ENCODE peak calls at places on chromosomes 7 and 10, in nine cellular contexts. T is testis; M is CD4-positive, CD25-positive, alpha-beta regulatory T cell; C is BJ; Y is brain microvascular endothelial cell; R is neural progenitor cell; X is small intestine; D is fibroblast of the aortic adventitia; J is ovary. K is an unnamed sample.

GRCh38 chr7:74572301-74573090 is 85.0 kb upstream of the GTF2I start:
- DNase-seq in R (no peak), Y (no peak), D (no peak), J (no peak), T (no peak), M (no peak), C (no peak), X (peak; percentile 55), K (no peak)

GRCh38 chr7:42753917-42754363 is 157.9 kb downstream of the C7orf25 start:
- DNase-seq in T (peak; percentile 15), M (no peak), D (no peak), C (no peak), Y (no peak), R (no peak), X (no peak), J (no peak), K (no peak)

GRCh38 chr7:107502154-107502553 is 32.3 kb downstream of the GPR22 start:
- DNase-seq in C (no peak), R (no peak), Y (no peak), D (no peak), T (no peak), M (no peak), J (no peak), X (no peak), K (no peak)

GRCh38 chr7:33764752-33765451 is 140.4 kb upstream of the BMPER start:
- DNase-seq in C (no peak), M (no peak), D (peak; percentile 100), R (no peak), X (peak; percentile 49), T (no peak), J (no peak), Y (peak; percentile 83), K (no peak)

GRCh38 chr7:113912881-113913280 is 5.9 kb downstream of the PPP1R3A start:
- DNase-seq in T (no peak), Y (no peak), J (no peak), C (no peak), R (no peak), X (no peak), M (no peak), D (no peak), K (no peak)

GRCh38 chr7:142405122-142405765 is 147.4 kb upstream of the PRSS58 start:
- DNase-seq in R (no peak), X (no peak), M (no peak), T (no peak), C (no peak), D (peak; percentile 54), J (no peak), Y (no peak), K (no peak)

GRCh38 chr7:43479543-43479942 is 103.4 kb upstream of the STK17A start:
- DNase-seq in C (no peak), M (no peak), D (no peak), T (no peak), J (no peak), Y (no peak), X (no peak), R (no peak), K (no peak)

GRCh38 chr10:28036587-28036986 is 37.7 kb upstream of the ODAD2 start:
- DNase-seq in M (no peak), C (peak; percentile 66), X (no peak), T (no peak), Y (peak; percentile 53), D (no peak), J (no peak), R (no peak), K (no peak)

GRCh38 chr7:127865466-127865865 is 165.8 kb downstream of the LRRC4 start:
- DNase-seq in R (no peak), Y (peak; percentile 77), M (no peak), D (peak; percentile 50), J (no peak), X (peak; percentile 52), T (peak; percentile 19), C (peak; percentile 62), K (no peak)

GRCh38 chr7:15687645-15688025 is 1.2 kb upstream of the MEOX2 start:
- DNase-seq in T (peak; percentile 27), R (peak; percentile 77), X (no peak), D (no peak), C (no peak), J (no peak), Y (no peak), M (no peak), K (no peak)

GRCh38 chr7:378551-379455 is 88.8 kb downstream of the FOXL3 start:
- DNase-seq in Y (no peak), D (no peak), M (peak; percentile 1), X (peak; percentile 84), T (peak; percentile 16), J (no peak), C (no peak), R (peak; percentile 39), K (no peak)

GRCh38 chr7:33880787-33881186 is 24.6 kb upstream of the BMPER start:
- DNase-seq in T (no peak), J (no peak), R (no peak), M (no peak), Y (no peak), C (no peak), X (no peak), D (peak; percentile 74), K (no peak)

GRCh38 chr10:121926669-121927360 is 1.0 kb downstream of the ATE1 start:
- DNase-seq in J (no peak), R (no peak), M (no peak), X (peak; percentile 12), D (peak; percentile 29), Y (peak; percentile 16), C (no peak), T (no peak), K (no peak)

GRCh38 chr10:52258791-52259427 is 55.2 kb upstream of the DKK1 start:
- DNase-seq in T (no peak), M (no peak), J (no peak), R (peak; percentile 4), C (no peak), D (peak; percentile 23), X (no peak), Y (no peak), K (no peak)

GRCh38 chr7:91112902-91113321 is 151.3 kb upstream of the FZD1 start:
- DNase-seq in M (no peak), Y (peak; percentile 43), J (no peak), T (no peak), X (no peak), R (no peak), D (peak; percentile 42), C (no peak), K (no peak)

GRCh38 chr10:7408494-7409044 is 2.3 kb downstream of the SFMBT2 start:
- DNase-seq in D (no peak), X (no peak), Y (no peak), M (no peak), R (peak; percentile 83), J (peak; percentile 77), C (no peak), T (peak; percentile 73), K (no peak)

DNA sequence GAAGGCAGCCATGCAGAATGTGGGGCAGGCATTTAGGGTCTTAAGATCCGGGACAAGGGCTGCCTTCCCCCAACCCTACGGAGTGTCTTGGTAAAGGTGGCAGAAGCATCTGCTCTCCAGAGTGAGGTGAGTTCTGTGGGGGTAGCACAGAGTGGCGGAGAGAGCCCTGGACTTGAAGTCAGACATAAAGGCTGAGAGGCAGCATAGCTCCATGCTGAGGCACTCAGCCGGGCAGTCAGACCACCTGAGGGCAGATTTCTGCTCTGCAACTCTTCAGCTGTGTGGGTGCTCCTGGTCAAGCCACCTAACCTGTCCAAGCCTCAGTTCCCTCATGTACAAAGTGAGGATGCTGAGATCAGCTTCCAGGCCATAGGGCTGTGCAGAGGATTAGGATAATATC is 81.0 kb downstream of the CRTAC1 start:
- DNase-seq in R (no peak), J (no peak), D (no peak), C (no peak), M (no peak), T (no peak), X (no peak), Y (no peak), K (no peak)
- H3K4me3 ChIP-seq in R (no peak overlapping the region), J (no peak overlapping the region), D (no peak overlapping the region), C (no peak overlapping the region), M (no peak overlapping the region), T (no peak overlapping the region), X (no peak overlapping the region), Y (no peak overlapping the region), K (no peak overlapping the region)

DNA sequence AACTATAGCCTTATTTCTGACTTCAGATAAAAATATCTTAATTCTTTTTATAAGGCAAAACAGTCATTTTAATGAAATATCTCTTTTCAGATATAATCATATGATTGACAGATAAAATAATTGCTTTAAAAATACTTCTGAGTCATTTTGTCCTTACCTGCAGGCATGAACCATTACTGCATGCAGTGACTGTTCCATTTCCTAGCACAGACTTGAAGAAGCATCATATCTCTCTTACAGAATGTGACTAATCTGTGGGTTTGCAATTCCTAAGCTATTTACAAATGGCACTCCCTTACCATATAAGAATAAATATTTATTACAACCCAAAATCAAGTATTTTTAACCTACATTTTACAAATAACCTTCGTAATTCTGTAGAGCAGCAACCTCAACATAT is 120.7 kb downstream of the SRPK2 start:
- DNase-seq in J (no peak), D (peak; percentile 69), M (no peak), R (no peak), Y (peak; percentile 68), C (no peak), X (peak; percentile 5), T (no peak), K (no peak)
- H3K4me3 ChIP-seq in J (peak overlapping the region; percentile 37), D (peak overlapping the region; percentile 56), M (peak overlapping the region; percentile 97), R (no peak overlapping the region), Y (peak overlapping the region; percentile 49), C (no peak overlapping the region), X (no peak overlapping the region), T (peak overlapping the region; percentile 30), K (peak overlapping the region; percentile 60)

DNA sequence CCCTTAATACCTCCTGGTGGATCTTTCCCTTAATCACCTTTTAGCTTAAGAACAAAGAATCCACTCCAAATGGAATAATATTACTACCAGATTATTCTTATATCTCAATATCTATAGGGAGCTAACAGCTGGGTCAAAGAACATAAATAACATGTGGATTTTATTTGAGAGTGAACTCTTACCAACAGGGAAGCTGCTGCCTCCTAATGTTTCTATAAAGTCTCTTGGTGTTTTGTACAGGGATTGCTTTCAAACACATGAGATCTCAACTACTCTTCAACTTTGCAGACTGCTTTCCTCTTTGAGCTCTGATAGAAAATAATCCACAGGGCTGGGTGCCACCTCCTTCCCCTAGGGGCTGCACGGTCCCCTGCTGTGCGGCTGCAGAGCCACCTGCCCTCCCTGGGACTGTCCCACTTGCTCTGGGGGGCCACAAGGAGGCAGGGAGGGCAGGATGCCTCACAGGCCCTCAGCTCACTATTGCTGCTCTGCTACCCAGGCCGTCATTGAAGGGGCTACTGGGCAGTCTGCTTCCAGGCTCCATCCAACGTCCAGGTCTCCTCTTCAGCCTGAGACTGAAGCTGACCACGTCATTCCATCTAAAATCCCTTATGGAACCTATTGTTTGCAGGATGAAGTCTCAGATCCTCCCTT is 191.2 kb downstream of the CXCL12 start:
- DNase-seq in X (no peak), M (no peak), D (no peak), C (no peak), Y (no peak), R (no peak), J (no peak), T (no peak), K (no peak)
- H3K4me3 ChIP-seq in X (no peak overlapping the region), M (no peak overlapping the region), D (no peak overlapping the region), C (no peak overlapping the region), Y (no peak overlapping the region), R (no peak overlapping the region), J (no peak overlapping the region), T (no peak overlapping the region), K (no peak overlapping the region)

DNA sequence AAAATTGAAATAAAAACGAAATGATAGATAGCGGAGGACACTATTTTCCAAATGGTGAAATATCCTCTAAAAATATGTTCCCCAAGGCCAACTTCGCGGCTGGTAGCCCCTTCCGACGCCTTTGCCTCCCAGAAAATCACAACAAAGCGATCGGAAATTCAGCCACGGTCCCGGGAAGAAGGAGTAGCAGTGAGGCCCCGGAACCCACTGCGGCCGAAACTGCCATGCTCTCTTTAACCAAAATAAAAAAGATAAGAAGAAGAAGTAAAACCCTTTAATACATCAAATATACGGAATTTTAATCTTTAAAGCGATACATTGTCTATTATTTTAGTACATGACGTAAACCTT is 4.0 kb downstream of the ZNF503 start:
- DNase-seq in T (no peak), Y (no peak), D (peak; percentile 49), R (peak; percentile 54), C (no peak), X (peak; percentile 27), J (peak; percentile 44), M (no peak), K (no peak)
- H3K4me3 ChIP-seq in T (peak overlapping the region; percentile 78), Y (peak overlapping the region; percentile 96), D (peak overlapping the region; percentile 99), R (peak overlapping the region; percentile 87), C (peak overlapping the region; percentile 31), X (peak overlapping the region; percentile 52), J (peak overlapping the region; percentile 93), M (no peak overlapping the region), K (no peak overlapping the region)